ENCODE peak calls at places on chromosomes 11 and 22, in six cellular contexts. Y is SK-N-SH, V is H1, Q is HepG2, J is GM12878, X is K562. B is an unnamed sample.

GRCh38 chr11:33044281-33044680 is 4.9 kb downstream of the TCP11L1 start:
- DNase-seq in Y (no peak), V (no peak), Q (no peak), J (no peak), X (no peak), B (no peak)

GRCh38 chr11:115361025-115361424 is 143.2 kb downstream of the CADM1 start:
- DNase-seq in Y (no peak), V (no peak), Q (no peak), J (no peak), X (no peak), B (no peak)

GRCh38 chr11:1921576-1922141 is 2.2 kb downstream of the TNNT3 start:
- DNase-seq in Y (peak; percentile 72), V (no peak), Q (no peak), J (no peak), X (no peak), B (no peak)

GRCh38 chr11:83326326-83326725 is 40.2 kb upstream of the CCDC90B start:
- DNase-seq in Y (no peak), V (no peak), Q (no peak), J (no peak), X (no peak), B (no peak)

GRCh38 chr11:1500466-1501420 is 14.2 kb upstream of the MOB2 start:
- DNase-seq in Y (no peak), V (no peak), Q (no peak), J (no peak), X (no peak), B (no peak)

GRCh38 chr22:22748297-22748743 is 103.9 kb downstream of the GGTLC2 start:
- DNase-seq in Y (peak; percentile 44), V (peak; percentile 62), Q (peak; percentile 35), J (no peak), X (peak; percentile 73), B (peak; percentile 60)

GRCh38 chr11:69792611-69793010 is 17.5 kb upstream of the FGF4 start:
- DNase-seq in Y (no peak), V (no peak), Q (no peak), J (no peak), X (no peak), B (no peak)

GRCh38 chr11:1054143-1055108 is 17.9 kb upstream of the MUC6 start:
- DNase-seq in Y (peak; percentile 85), V (no peak), Q (no peak), J (no peak), X (no peak), B (no peak)

GRCh38 chr22:41092847-41093371 is 517 bp downstream of the EP300 start:
- DNase-seq in Y (peak; percentile 21), V (peak; percentile 59), Q (peak; percentile 15), J (no peak), X (no peak), B (peak; percentile 41)

GRCh38 chr11:60514055-60514454 is 1.1 kb upstream of the MS4A13 start:
- DNase-seq in Y (no peak), V (no peak), Q (no peak), J (no peak), X (no peak), B (no peak)

GRCh38 chr22:24789516-24789915 is 15.0 kb upstream of the PIWIL3 start:
- DNase-seq in Y (no peak), V (no peak), Q (peak; percentile 13), J (no peak), X (no peak), B (no peak)

GRCh38 chr22:35059632-35060031 is 6.3 kb upstream of the ISX start:
- DNase-seq in Y (no peak), V (no peak), Q (no peak), J (no peak), X (no peak), B (no peak)

GRCh38 chr11:86574493-86575207 is 97.8 kb downstream of the ME3 start:
- DNase-seq in Y (no peak), V (no peak), Q (no peak), J (no peak), X (no peak), B (no peak)

GRCh38 chr11:132101861-132102260 is 731.4 kb downstream of the NTM start:
- DNase-seq in Y (no peak), V (no peak), Q (no peak), J (no peak), X (no peak), B (no peak)

GRCh38 chr22:49235463-49236300 is 592.0 kb downstream of the BRD1 start:
- DNase-seq in Y (no peak), V (peak; percentile 37), Q (no peak), J (no peak), X (no peak), B (no peak)
- TF ChIP-seq GABPA in Y (no peak), V (no peak), Q (no peak), J (no peak), X (no peak), B (no peak)

GRCh38 chr22:37817705-37818311 is 5.4 kb upstream of the GALR3 start:
- DNase-seq in Y (peak; percentile 98), V (peak; percentile 99), Q (peak; percentile 86), J (no peak), X (peak; percentile 82), B (peak; percentile 72)
- H3K27ac ChIP-seq in Y (peak overlapping the region; percentile 73), V (peak overlapping the region; percentile 44), Q (peak overlapping the region; percentile 72), J (no peak overlapping the region), X (peak overlapping the region; percentile 69), B (no peak overlapping the region)

GRCh38 chr11:122633219-122633829 is 22.2 kb upstream of the UBASH3B start:
- DNase-seq in Y (peak; percentile 49), V (no peak), Q (peak; percentile 62), J (no peak), X (no peak), B (peak; percentile 48)

GRCh38 chr11:122628691-122629555 is 26.6 kb upstream of the UBASH3B start:
- DNase-seq in Y (peak; percentile 82), V (peak; percentile 86), Q (peak; percentile 65), J (no peak), X (peak; percentile 37), B (peak; percentile 52)

GRCh38 chr11:122634507-122634906 is 21.0 kb upstream of the UBASH3B start:
- DNase-seq in Y (no peak), V (peak; percentile 68), Q (no peak), J (no peak), X (no peak), B (peak; percentile 13)

GRCh38 chr11:122637538-122637937 is 18.0 kb upstream of the UBASH3B start:
- DNase-seq in Y (no peak), V (no peak), Q (no peak), J (no peak), X (no peak), B (no peak)

DNA sequence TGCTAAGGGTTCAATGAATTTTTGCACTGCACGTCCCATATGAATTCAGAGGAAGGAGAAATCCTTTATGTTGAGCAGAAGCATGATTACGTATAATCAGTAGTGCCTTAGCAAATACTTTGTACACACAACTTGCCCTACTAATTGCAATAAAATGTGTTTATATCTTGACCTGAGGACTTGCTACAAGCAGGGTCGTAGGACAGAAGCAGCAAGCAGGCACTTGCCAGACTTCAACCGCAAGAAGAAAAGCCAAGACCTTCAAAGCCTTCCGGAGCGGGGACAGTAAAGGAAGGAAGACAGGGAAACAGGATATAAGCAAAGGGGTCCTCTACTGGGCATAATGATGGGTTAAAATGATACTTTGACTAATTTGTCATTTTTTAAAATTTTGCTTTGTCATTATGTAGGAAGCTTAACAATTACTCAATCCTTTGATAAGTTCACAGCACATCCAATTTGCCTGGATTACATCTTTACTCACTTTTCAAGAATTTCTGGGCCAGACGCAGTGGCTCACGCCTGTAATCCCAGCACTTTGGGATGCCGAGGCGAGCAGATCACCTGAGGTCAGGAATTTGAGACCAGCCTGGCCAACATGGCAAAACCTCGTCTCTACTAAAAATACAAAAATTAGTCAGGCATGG is 23.2 kb upstream of the UBASH3B start:
- DNase-seq in Y (no peak), V (no peak), Q (no peak), J (no peak), X (no peak), B (no peak)
- TF ChIP-seq GABPA in Y (no peak), V (no peak), Q (no peak), J (no peak), X (no peak), B (no peak)

GRCh38 chr22:37801946-37802309 is 5.8 kb upstream of the GCAT start:
- DNase-seq in Y (peak; percentile 69), V (no peak), Q (no peak), J (no peak), X (no peak), B (no peak)

GRCh38 chr22:37804502-37804885 is 3.2 kb upstream of the GCAT start:
- DNase-seq in Y (peak; percentile 73), V (peak; percentile 59), Q (no peak), J (no peak), X (no peak), B (no peak)

GRCh38 chr22:37803636-37804371 is 3.9 kb upstream of the GCAT start:
- DNase-seq in Y (no peak), V (peak; percentile 70), Q (no peak), J (no peak), X (no peak), B (no peak)

GRCh38 chr22:37803195-37803635 is 4.5 kb upstream of the GCAT start:
- DNase-seq in Y (no peak), V (no peak), Q (peak; percentile 65), J (no peak), X (peak; percentile 86), B (no peak)

GRCh38 chr22:37802310-37803194 is 5.2 kb upstream of the GCAT start:
- DNase-seq in Y (peak; percentile 92), V (peak; percentile 85), Q (peak; percentile 54), J (no peak), X (peak; percentile 52), B (peak; percentile 55)
- H3K27ac ChIP-seq in Y (peak overlapping the region; percentile 85), V (no peak overlapping the region), Q (peak overlapping the region; percentile 77), J (no peak overlapping the region), X (peak overlapping the region; percentile 83), B (no peak overlapping the region)

B was measured in HL-60.